ENCODE peak calls at places on chromosomes 3 and 15, in four cellular contexts. Q is left ventricle myocardium inferior, G is PC-3, Z is A549. M is an unnamed sample.

GRCh38 chr15:70528270-70528706 is 235.1 kb downstream of the UACA start:
- DNase-seq in Q (no peak), G (no peak), Z (no peak), M (no peak)

GRCh38 chr15:69659454-69660050 is 206.9 kb downstream of the RPLP1 start:
- DNase-seq in Q (no peak), G (peak), Z (no peak), M (no peak)

GRCh38 chr15:79057050-79057449 is 33.5 kb downstream of the RASGRF1 start:
- DNase-seq in Q (no peak), G (no peak), Z (no peak), M (no peak)

GRCh38 chr3:14516738-14517345 is 23.3 kb downstream of the GRIP2 start:
- DNase-seq in Q (no peak), G (no peak), Z (no peak), M (no peak)

GRCh38 chr3:114380233-114380645 is 86.4 kb downstream of the TIGIT start:
- DNase-seq in Q (peak), G (no peak), Z (no peak), M (peak)

GRCh38 chr3:120608506-120608905 is 12.4 kb downstream of the NDUFB4 start:
- DNase-seq in Q (no peak), G (no peak), Z (no peak), M (no peak)

GRCh38 chr15:69206079-69206478 is 45.6 kb downstream of the GLCE start:
- DNase-seq in Q (no peak), G (no peak), Z (no peak), M (no peak)

GRCh38 chr3:160133757-160134156 is 91.5 kb upstream of the C3orf80 start:
- DNase-seq in Q (no peak), G (peak), Z (no peak), M (no peak)

GRCh38 chr15:45732544-45733130 is 97.8 kb downstream of the SQOR start:
- DNase-seq in Q (peak), G (no peak), Z (no peak), M (no peak)

GRCh38 chr15:32636908-32637567 is 4.5 kb upstream of the SCG5 start:
- DNase-seq in Q (no peak), G (no peak), Z (no peak), M (no peak)

GRCh38 chr3:81723732-81724313 is 37.6 kb downstream of the GBE1 start:
- DNase-seq in Q (no peak), G (peak), Z (no peak), M (no peak)

GRCh38 chr15:58190419-58190818 is 52.2 kb downstream of the AQP9 start:
- DNase-seq in Q (no peak), G (peak), Z (no peak), M (no peak)

GRCh38 chr3:5510300-5510699 is 322.8 kb downstream of the EDEM1 start:
- DNase-seq in Q (no peak), G (no peak), Z (no peak), M (no peak)

GRCh38 chr3:114447545-114447944 is 153.7 kb downstream of the TIGIT start:
- DNase-seq in Q (no peak), G (no peak), Z (no peak), M (no peak)

GRCh38 chr3:48694610-48695051 is 8.9 kb upstream of the NCKIPSD start:
- DNase-seq in Q (peak), G (peak), Z (no peak), M (peak)

GRCh38 chr3:57952208-57952631 is 56.0 kb upstream of the FLNB start:
- DNase-seq in Q (peak), G (peak), Z (no peak), M (no peak)

GRCh38 chr15:90145259-90145658 is 43.0 kb upstream of the IDH2 start:
- DNase-seq in Q (no peak), G (no peak), Z (no peak), M (no peak)

GRCh38 chr3:114290911-114291901 is 2.6 kb upstream of the TIGIT start:
- DNase-seq in Q (peak), G (peak), Z (peak), M (no peak)

GRCh38 chr15:91801836-91802534 is 51.5 kb upstream of the SLCO3A1 start:
- DNase-seq in Q (peak), G (peak), Z (no peak), M (no peak)

GRCh38 chr3:185079620-185080019 is 73.2 kb downstream of the C3orf70 start:
- DNase-seq in Q (no peak), G (no peak), Z (no peak), M (no peak)

GRCh38 chr3:174505266-174505665 is 353.9 kb upstream of the NAALADL2 start:
- DNase-seq in Q (no peak), G (no peak), Z (no peak), M (no peak)

GRCh38 chr3:64799606-64800005 is 111.8 kb upstream of the ADAMTS9 start:
- DNase-seq in Q (no peak), G (no peak), Z (no peak), M (no peak)

GRCh38 chr3:108103040-108103751 is 12.4 kb upstream of the CD47 start:
- DNase-seq in Q (no peak), G (no peak), Z (no peak), M (no peak)

GRCh38 chr15:65077981-65078352 is 1.4 kb downstream of the KBTBD13 start:
- DNase-seq in Q (peak), G (no peak), Z (peak), M (no peak)

GRCh38 chr3:45507820-45508317 is 86.7 kb upstream of the LIMD1 start:
- DNase-seq in Q (peak), G (no peak), Z (no peak), M (no peak)

GRCh38 chr3:119170821-119171220 is 2.6 kb upstream of the UPK1B start:
- DNase-seq in Q (no peak), G (no peak), Z (no peak), M (no peak)

GRCh38 chr15:38736686-38737085 is 172.1 kb upstream of the RASGRP1 start:
- DNase-seq in Q (no peak), G (no peak), Z (no peak), M (no peak)

GRCh38 chr15:99074446-99074845 is 30.4 kb upstream of the SYNM start:
- DNase-seq in Q (no peak), G (no peak), Z (no peak), M (no peak)

GRCh38 chr3:17740703-17741102 is 1.7 kb downstream of the TBC1D5 start:
- DNase-seq in Q (no peak), G (peak), Z (peak), M (no peak)

DNA sequence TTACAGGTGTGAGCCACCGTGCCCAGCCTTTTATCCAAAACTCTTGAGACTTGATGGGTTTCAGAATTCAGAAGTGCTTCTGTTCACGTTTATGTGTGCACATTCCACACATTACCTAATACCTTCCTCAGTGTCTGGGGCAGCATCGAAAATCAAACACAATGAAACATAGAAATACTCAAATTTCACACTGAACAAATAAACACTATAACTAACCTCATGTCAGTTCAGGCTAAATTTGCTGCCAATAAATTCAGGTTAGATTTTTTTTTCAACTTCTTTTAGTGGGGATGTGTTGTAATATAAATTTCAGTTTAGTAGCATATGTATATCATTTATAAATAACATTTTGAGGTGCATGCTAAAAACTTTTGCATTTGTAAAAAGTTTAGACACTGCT is 2.8 kb downstream of the EIF2AK4 start:
- DNase-seq in Q (no peak), G (peak), Z (no peak), M (no peak)
- TF ChIP-seq CTCF in Q (no peak), G (no peak), Z (no peak), M (no peak)

DNA sequence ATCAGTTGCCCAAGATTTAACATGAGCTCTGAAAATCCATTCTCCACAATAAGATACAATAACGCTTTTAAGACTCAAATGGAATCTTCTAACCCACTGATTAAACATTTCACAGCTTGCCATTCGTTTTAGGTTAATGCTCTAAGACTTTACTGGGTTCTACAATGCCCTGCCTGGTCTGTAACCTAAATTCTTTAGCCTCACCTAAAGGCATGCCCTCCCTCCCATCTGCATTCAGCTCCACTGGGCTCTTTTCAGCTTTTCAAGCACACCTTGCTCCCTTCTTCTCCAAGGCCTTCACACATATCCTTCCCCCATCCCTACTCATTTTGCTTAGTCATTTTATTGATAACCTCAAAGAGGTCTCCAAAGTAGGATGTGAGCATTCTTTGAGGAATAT is 290.9 kb downstream of the LSAMP start:
- DNase-seq in Q (no peak), G (no peak), Z (no peak), M (no peak)
- H3K4me3 ChIP-seq in Q (no peak), G (no peak), Z (no peak), M (no peak)

DNA sequence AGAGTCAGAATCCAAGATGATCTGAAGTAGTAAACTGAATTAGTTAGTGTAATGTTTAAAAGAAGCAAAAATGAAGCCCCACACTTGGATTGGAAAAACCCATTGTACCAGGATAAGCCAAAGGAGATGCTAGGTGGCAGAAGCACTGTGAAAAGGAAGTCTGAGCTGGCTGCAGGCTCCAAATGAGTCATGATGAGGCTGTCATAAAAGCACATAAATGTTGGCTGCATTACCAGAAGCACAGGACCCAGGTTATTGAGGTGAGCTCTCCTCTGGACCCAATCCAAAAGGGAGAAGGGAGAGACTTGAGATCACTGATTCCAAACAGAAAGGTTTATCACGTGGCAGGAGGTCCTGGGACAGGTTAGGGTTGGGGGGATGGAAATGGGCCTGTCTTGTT is 3.2 kb upstream of the ACAN start:
- DNase-seq in Q (no peak), G (peak), Z (no peak), M (no peak)
- TF ChIP-seq CTCF in Q (no peak), G (no peak), Z (no peak), M (no peak)

DNA sequence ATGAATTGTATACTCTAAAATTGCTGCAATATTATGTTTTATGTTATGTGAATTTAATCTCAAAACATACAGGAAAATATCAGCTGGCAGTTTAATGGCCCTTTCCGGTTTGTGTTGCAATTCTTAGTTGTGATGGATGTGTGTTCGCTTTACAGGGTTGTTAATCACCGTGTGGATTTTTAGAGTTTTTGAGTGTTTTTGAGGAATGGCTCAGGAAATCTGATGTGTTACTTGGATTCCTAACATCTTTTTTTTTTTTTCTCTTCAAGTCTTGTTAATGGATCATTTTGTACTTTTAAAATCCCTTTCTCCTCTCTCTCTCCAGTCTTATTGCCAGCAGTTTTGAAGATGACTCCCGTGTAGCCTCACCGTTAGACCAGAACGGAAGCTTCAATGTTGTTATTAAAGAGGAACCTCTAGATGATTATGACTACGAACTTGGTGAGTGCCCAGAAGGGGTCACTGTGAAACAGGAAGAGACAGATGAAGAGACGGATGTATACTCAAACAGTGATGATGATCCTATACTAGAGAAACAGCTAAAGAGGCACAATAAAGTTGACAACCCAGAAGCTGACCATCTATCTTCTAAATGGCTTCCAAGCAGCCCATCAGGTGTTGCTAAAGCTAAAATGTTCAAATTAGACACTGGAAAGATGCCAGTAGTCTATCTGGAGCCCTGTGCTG is 35.7 kb downstream of the MGA start:
- DNase-seq in Q (no peak), G (peak), Z (peak), M (no peak)
- H3K4me3 ChIP-seq in Q (no peak), G (no peak), Z (no peak), M (no peak)